ENCODE peak calls at places on chromosomes 16 and 17, in nine cellular contexts. F, Z, T, A, I, K, B, N and G are unnamed samples.

GRCh38 chr17:41284043-41284442 is 8.5 kb downstream of the KRTAP9-7 start:
- DNase-seq in F (no peak), Z (no peak), T (peak), A (peak), I (no peak), K (no peak), B (no peak), N (no peak), G (no peak)

GRCh38 chr17:61221597-61222471 is 177.8 kb upstream of the TBX2 start:
- DNase-seq in F (no peak), Z (no peak), T (no peak), A (peak), I (no peak), K (no peak), B (no peak), N (no peak), G (peak)

GRCh38 chr17:45261577-45262515 is at the start of gene SPATA32:
- DNase-seq in F (no peak), Z (peak), T (no peak), A (peak), I (peak), K (peak), B (peak), N (peak), G (no peak)

GRCh38 chr16:67200491-67200890 is 1.6 kb downstream of the ELMO3 start:
- DNase-seq in F (no peak), Z (no peak), T (no peak), A (no peak), I (no peak), K (no peak), B (no peak), N (no peak), G (no peak)

GRCh38 chr17:51461578-51462004 is 201.2 kb downstream of the UTP18 start:
- DNase-seq in F (peak), Z (peak), T (peak), A (peak), I (peak), K (no peak), B (peak), N (peak), G (no peak)

GRCh38 chr17:79009397-79010303 is at the start of gene CANT1:
- DNase-seq in F (peak), Z (peak), T (no peak), A (peak), I (peak), K (peak), B (peak), N (peak), G (peak)

GRCh38 chr17:34703533-34703932 is 124.2 kb downstream of the TMEM132E start:
- DNase-seq in F (peak), Z (peak), T (no peak), A (peak), I (no peak), K (no peak), B (peak), N (peak), G (peak)

GRCh38 chr16:30829130-30830071 is 42.4 kb upstream of the ZNF629 start:
- DNase-seq in F (peak), Z (no peak), T (no peak), A (peak), I (peak), K (no peak), B (no peak), N (no peak), G (no peak)

GRCh38 chr16:17228048-17228707 is 242.6 kb downstream of the XYLT1 start:
- DNase-seq in F (peak), Z (no peak), T (no peak), A (peak), I (no peak), K (no peak), B (no peak), N (peak), G (no peak)

GRCh38 chr16:70749681-70750601 is 51.0 kb downstream of the VAC14 start:
- DNase-seq in F (no peak), Z (no peak), T (no peak), A (no peak), I (no peak), K (no peak), B (no peak), N (peak), G (no peak)

DNA sequence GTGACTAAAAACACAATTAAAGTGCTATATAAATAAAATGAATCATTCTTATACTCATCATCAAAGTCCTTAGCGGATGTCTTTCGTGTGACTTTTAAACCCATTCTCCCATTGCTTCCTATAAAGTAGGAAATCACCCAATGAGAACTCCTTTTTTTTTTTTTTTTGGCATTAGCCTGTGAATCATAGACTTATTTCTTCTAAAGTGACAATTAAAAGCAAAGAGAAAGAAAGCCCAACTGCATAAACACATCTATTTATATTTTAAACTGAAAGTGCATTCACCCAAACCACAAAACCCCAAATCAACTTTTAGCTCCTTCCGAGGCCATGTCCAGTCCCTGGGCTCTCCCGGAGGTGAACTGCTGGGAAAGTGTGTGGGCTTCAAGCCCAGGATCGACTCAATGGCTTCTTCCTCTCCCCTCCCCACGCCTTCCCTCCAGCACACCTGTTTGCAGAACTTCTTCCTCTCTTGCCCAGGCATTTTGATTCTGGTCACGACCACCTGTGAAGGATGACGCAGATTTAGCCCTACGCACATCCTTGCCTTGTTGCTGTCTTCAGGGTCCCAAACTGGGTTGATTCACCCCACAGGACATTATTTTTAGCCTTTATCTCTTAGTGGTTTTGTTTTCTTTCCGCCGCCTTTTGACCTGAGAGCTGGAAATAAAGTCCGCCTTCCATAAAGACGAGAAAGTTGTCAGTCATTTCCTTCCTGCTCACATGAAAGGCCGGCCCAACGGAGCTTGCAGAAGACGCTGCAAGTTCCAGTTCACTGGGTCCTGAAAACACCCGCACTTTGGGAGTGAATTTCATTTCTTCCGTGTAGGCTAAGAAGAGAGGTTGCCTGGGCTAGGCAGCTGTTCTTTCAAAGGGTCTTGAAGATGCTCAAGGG is 166.8 kb downstream of the MAP2K6 start:
- DNase-seq in F (no peak), Z (no peak), T (no peak), A (peak), I (no peak), K (no peak), B (no peak), N (no peak), G (peak)
- H3K4me3 ChIP-seq in F (no peak), Z (no peak), T (no peak), A (no peak), I (no peak), K (peak), B (no peak), N (no peak), G (no peak)

GRCh38 chr16:8555400-8555799 is 34.9 kb downstream of the TMEM114 start:
- DNase-seq in F (no peak), Z (no peak), T (no peak), A (no peak), I (no peak), K (no peak), B (no peak), N (no peak), G (no peak)
- TF ChIP-seq CTCF in F (no peak), Z (no peak), T (no peak), A (no peak), I (no peak), K (no peak), B (no peak), N (no peak), G (no peak)

GRCh38 chr17:6426356-6427101 is 8.4 kb downstream of the AIPL1 start:
- DNase-seq in F (no peak), Z (no peak), T (no peak), A (no peak), I (no peak), K (no peak), B (no peak), N (no peak), G (no peak)
- H3K4me3 ChIP-seq in F (no peak), Z (no peak), T (no peak), A (no peak), I (no peak), K (no peak), B (no peak), N (no peak), G (no peak)

DNA sequence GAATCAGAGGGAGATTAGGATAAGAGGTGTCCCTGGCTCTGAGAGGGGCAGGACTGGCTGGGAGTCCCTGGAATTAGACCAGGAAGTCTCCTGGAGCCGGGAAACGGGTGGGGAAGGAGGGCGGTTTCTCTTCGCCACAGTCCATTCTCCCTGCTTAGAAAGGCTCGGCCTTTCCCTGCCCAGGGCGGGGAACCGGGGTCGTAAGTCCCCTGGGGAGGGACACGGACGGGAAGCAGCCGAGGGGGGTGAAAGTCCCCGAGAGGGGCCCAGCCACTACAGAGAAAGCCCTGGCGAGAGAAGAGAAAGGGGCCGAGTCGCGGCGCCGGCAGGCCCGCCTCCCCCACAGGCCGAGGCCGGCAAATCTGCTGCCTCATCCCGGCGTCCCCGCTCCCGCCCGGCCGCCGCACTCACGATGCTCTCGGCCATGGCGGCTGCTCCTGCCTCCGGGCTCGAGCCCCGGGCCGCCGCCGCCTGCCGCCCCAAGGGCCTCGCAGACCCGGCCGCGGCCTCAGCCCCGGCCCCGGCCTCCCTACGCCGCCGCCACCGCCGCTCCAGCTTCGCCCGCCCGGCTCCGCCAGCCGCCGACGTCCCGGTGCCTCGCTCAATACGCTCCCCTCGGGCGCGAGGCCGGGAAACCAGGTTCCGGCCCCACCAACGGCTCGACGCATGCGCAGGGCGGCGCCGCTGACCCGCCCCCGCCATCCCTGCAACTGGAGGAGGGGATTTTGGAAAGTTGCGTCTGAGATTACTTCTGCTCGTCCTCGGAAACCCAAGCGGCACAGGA is at the start of the genes NPLOC4 and TSPAN10:
- DNase-seq in F (peak), Z (peak), T (peak), A (peak), I (peak), K (peak), B (peak), N (peak), G (peak)
- TF ChIP-seq CTCF in F (no peak), Z (no peak), T (no peak), A (no peak), I (no peak), K (no peak), B (no peak), N (no peak), G (no peak)

DNA sequence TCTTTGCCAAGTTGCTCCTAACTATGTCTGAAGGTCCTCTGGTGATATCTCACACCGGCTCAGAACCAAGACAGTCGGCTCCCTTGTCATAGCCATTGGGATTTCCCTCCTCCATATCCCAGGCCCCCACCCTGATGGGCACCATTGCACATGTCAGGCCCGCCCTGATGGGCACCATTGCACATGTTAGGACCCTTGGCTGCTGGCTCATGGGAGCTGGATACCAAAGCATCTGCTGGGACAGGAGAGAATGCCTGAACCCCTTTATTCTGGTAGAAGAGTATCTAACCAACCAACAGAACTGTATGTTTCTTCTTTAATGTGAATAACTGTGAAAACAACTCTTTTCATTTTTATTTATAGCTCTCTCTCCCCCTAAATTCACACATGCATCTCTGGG is 454.5 kb upstream of the HSBP1 start:
- DNase-seq in F (no peak), Z (no peak), T (no peak), A (no peak), I (no peak), K (no peak), B (no peak), N (no peak), G (no peak)
- H3K4me3 ChIP-seq in F (no peak), Z (no peak), T (no peak), A (no peak), I (no peak), K (no peak), B (no peak), N (no peak), G (no peak)

GRCh38 chr17:19397556-19398041 is 10.6 kb upstream of the MFAP4 start:
- DNase-seq in F (no peak), Z (no peak), T (no peak), A (no peak), I (no peak), K (no peak), B (no peak), N (peak), G (no peak)
- TF ChIP-seq CTCF in F (no peak), Z (no peak), T (no peak), A (no peak), I (no peak), K (no peak), B (no peak), N (peak), G (peak)

GRCh38 chr16:21242756-21243155 is 9.3 kb downstream of the ANKS4B start:
- DNase-seq in F (no peak), Z (no peak), T (no peak), A (no peak), I (no peak), K (no peak), B (peak), N (no peak), G (no peak)

GRCh38 chr16:21244798-21245197 is 11.3 kb downstream of the ANKS4B start:
- DNase-seq in F (no peak), Z (no peak), T (no peak), A (no peak), I (no peak), K (no peak), B (peak), N (no peak), G (no peak)

GRCh38 chr16:21250072-21250923 is 16.8 kb downstream of the ANKS4B start:
- DNase-seq in F (no peak), Z (no peak), T (no peak), A (no peak), I (no peak), K (no peak), B (no peak), N (no peak), G (no peak)

GRCh38 chr16:21247376-21247775 is 13.9 kb downstream of the ANKS4B start:
- DNase-seq in F (no peak), Z (no peak), T (no peak), A (no peak), I (no peak), K (no peak), B (no peak), N (no peak), G (no peak)
- H3K4me3 ChIP-seq in F (no peak), Z (no peak), T (no peak), A (no peak), I (no peak), K (no peak), B (no peak), N (no peak), G (no peak)

DNA sequence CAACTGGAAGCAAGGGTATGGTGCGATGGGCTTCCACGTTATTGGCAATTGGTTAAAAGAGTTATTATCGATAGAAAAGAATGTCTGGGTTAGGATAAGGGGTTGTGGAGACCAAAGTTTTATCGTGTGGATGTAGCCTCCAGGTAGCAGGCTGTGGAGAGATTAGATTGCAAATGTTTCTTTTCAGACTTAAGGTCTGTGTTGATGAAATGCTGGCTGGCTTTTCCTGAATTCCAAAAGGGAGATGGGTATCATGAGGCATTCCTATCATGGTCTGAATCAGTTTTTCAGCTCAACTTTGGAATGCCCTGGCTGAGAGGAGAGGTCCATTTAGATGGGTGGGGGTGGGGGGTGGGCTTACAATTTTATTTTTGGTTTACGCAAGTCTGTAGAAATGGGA is 395.0 kb upstream of the RBFOX1 start:
- DNase-seq in F (no peak), Z (no peak), T (no peak), A (no peak), I (no peak), K (no peak), B (no peak), N (no peak), G (no peak)
- TF ChIP-seq CTCF in F (no peak), Z (no peak), T (no peak), A (no peak), I (no peak), K (no peak), B (no peak), N (no peak), G (no peak)